ENCODE peak calls at places on chromosomes 13 and 19, in ten cellular contexts. W, V, X, Z, G, H, M, P, C and U are unnamed samples.

GRCh38 chr19:18495204-18495911 is 26.5 kb downstream of the ELL start:
- DNase-seq in G (no peak), H (no peak), Z (peak; percentile 43), V (no peak), C (no peak), M (no peak), P (no peak), X (no peak), W (no peak), U (no peak)

GRCh38 chr13:59458908-59459579 is 704.7 kb downstream of the DIAPH3 start:
- DNase-seq in X (peak; percentile 29), V (no peak), H (peak; percentile 87), M (no peak), P (no peak), Z (peak; percentile 46), G (peak; percentile 51), C (no peak), W (no peak), U (no peak)

GRCh38 chr13:33323766-33324525 is 38.4 kb upstream of the STARD13 start:
- DNase-seq in W (no peak), P (no peak), Z (no peak), V (no peak), H (peak; percentile 61), G (no peak), X (no peak), C (no peak), M (no peak), U (no peak)

GRCh38 chr19:18220632-18221275 is 5.5 kb downstream of the PDE4C start:
- DNase-seq in C (peak; percentile 93), G (no peak), M (no peak), P (no peak), X (no peak), Z (peak; percentile 98), H (no peak), W (no peak), V (no peak), U (no peak)

GRCh38 chr19:4029247-4029614 is 21.7 kb downstream of the PIAS4 start:
- DNase-seq in H (no peak), M (no peak), P (no peak), W (no peak), G (no peak), X (no peak), V (no peak), Z (no peak), C (no peak), U (no peak)

GRCh38 chr19:52809801-52810200 is 11.6 kb downstream of the ZNF28 start:
- DNase-seq in P (no peak), M (no peak), C (no peak), V (no peak), G (no peak), Z (no peak), H (no peak), W (no peak), X (no peak), U (no peak)

GRCh38 chr19:48872182-48872883 is at the start of gene PPP1R15A:
- DNase-seq in H (peak; percentile 99), M (peak; percentile 97), P (peak; percentile 99), X (peak; percentile 97), G (peak; percentile 99), W (peak; percentile 78), V (peak; percentile 98), Z (peak; percentile 98), C (peak; percentile 99), U (peak; percentile 96)

GRCh38 chr13:97855570-97855970 is 97.9 kb upstream of the IPO5 start:
- DNase-seq in H (peak; percentile 93), G (peak; percentile 76), Z (peak; percentile 46), M (peak; percentile 58), W (no peak), X (peak; percentile 68), C (no peak), V (peak; percentile 47), P (peak; percentile 36), U (peak; percentile 65)

GRCh38 chr19:42455621-42456081 is 12.9 kb upstream of the CXCL17 start:
- DNase-seq in G (peak; percentile 77), V (no peak), C (no peak), H (no peak), M (no peak), W (no peak), Z (no peak), P (no peak), X (no peak), U (no peak)

GRCh38 chr19:34734601-34735103 is 609 bp downstream of the ZNF181 start:
- DNase-seq in G (peak; percentile 6), P (no peak), H (no peak), X (no peak), C (no peak), V (no peak), M (no peak), Z (no peak), W (no peak), U (no peak)

GRCh38 chr19:403221-404036 is 5.5 kb downstream of the C2CD4C start:
- DNase-seq in P (no peak), Z (peak; percentile 28), W (no peak), V (no peak), H (no peak), C (no peak), X (no peak), M (no peak), G (no peak), U (no peak)

GRCh38 chr13:112583592-112584277 is 4.2 kb downstream of the TUBGCP3 start:
- DNase-seq in M (no peak), X (no peak), Z (no peak), V (no peak), W (no peak), P (no peak), H (no peak), C (no peak), G (no peak), U (peak; percentile 98)

GRCh38 chr13:90302113-90302512 is 1045.4 kb upstream of the MIR17HG start:
- DNase-seq in M (no peak), G (peak; percentile 14), Z (no peak), C (no peak), X (no peak), W (no peak), V (no peak), P (no peak), H (peak; percentile 79), U (no peak)

GRCh38 chr19:42071247-42071646 is 1.2 kb upstream of the GRIK5 start:
- DNase-seq in V (no peak), Z (no peak), W (no peak), P (no peak), C (no peak), M (no peak), G (no peak), H (no peak), X (no peak), U (no peak)

GRCh38 chr13:96900992-96901391 is 93.3 kb downstream of the OXGR1 start:
- DNase-seq in G (no peak), V (no peak), X (no peak), H (no peak), M (peak; percentile 42), P (no peak), C (peak; percentile 19), Z (peak; percentile 37), W (no peak), U (no peak)

GRCh38 chr13:97723655-97724054 is 229.8 kb upstream of the IPO5 start:
- DNase-seq in W (no peak), C (no peak), V (no peak), H (no peak), M (no peak), G (no peak), P (no peak), X (no peak), Z (no peak), U (no peak)

GRCh38 chr13:19181621-19182485 is at the start of gene TUBA3C:
- DNase-seq in X (no peak), G (no peak), W (no peak), H (no peak), V (peak; percentile 2), Z (no peak), C (no peak), P (no peak), M (no peak), U (no peak)

GRCh38 chr19:45668342-45668871 is 386 bp downstream of the GIPR start:
- DNase-seq in X (no peak), C (no peak), M (no peak), Z (no peak), W (no peak), V (no peak), G (no peak), H (no peak), P (no peak), U (peak; percentile 29)

GRCh38 chr13:73166204-73166603 is 107.4 kb downstream of the KLF5 start:
- DNase-seq in G (no peak), X (no peak), H (no peak), M (no peak), W (no peak), P (no peak), V (no peak), Z (no peak), C (no peak), U (no peak)

GRCh38 chr13:88648598-88649373 is 977.6 kb downstream of the SLITRK5 start:
- DNase-seq in Z (no peak), W (no peak), X (no peak), G (no peak), H (no peak), V (no peak), C (no peak), M (no peak), P (no peak), U (no peak)

GRCh38 chr13:44116562-44117315 is 237.0 kb downstream of the LACC1 start:
- DNase-seq in P (no peak), M (no peak), G (no peak), Z (no peak), H (peak; percentile 53), X (no peak), V (no peak), W (no peak), C (no peak), U (peak; percentile 85)

GRCh38 chr19:33215438-33216197 is 10.0 kb downstream of the SLC7A10 start:
- DNase-seq in C (no peak), M (no peak), Z (no peak), H (no peak), X (no peak), G (no peak), W (no peak), P (no peak), V (no peak), U (no peak)
- TF ChIP-seq CTCF in C (no peak), M (no peak), Z (no peak), H (no peak), X (no peak), G (no peak), W (no peak), P (no peak), V (no peak), U (no peak)

GRCh38 chr13:92074658-92075057 is 676.2 kb downstream of the GPC5 start:
- DNase-seq in X (no peak), G (peak; percentile 29), Z (peak; percentile 35), H (peak; percentile 2), C (peak; percentile 16), W (no peak), V (no peak), M (peak; percentile 48), P (no peak), U (peak; percentile 36)
- TF ChIP-seq CTCF in X (no peak), G (peak; percentile 30), Z (peak; percentile 73), H (no peak), C (peak; percentile 12), W (no peak), V (peak; percentile 6), M (peak; percentile 85), P (peak; percentile 67), U (peak; percentile 42)

GRCh38 chr13:60617863-60618733 is 221.1 kb downstream of the TDRD3 start:
- DNase-seq in C (peak; percentile 38), Z (peak; percentile 69), X (peak; percentile 4), G (peak; percentile 34), H (peak; percentile 56), M (no peak), W (no peak), P (no peak), V (no peak), U (peak; percentile 20)
- TF ChIP-seq CTCF in C (no peak), Z (peak; percentile 80), X (peak; percentile 64), G (peak; percentile 21), H (peak; percentile 72), M (peak; percentile 50), W (peak; percentile 12), P (peak; percentile 44), V (peak; percentile 20), U (peak; percentile 17)

GRCh38 chr19:13228561-13228960 is 78.3 kb downstream of the IER2 start:
- DNase-seq in W (no peak), P (no peak), C (no peak), V (no peak), X (no peak), M (no peak), H (no peak), Z (no peak), G (no peak), U (peak; percentile 57)
- TF ChIP-seq CTCF in W (no peak), P (no peak), C (no peak), V (no peak), X (no peak), M (peak; percentile 35), H (no peak), Z (no peak), G (no peak), U (peak; percentile 40)